ENCODE peak calls at places on chromosomes 6 and 20, in six cellular contexts. B is spleen, K is left ventricle myocardium inferior, L is fibroblast of lung, S is GM23338, T is lower lobe of right lung. C is an unnamed sample.
A peak's percentile ranks its signal among the peaks of the same experiment; 100 is the strongest.

GRCh38 chr20:19783966-19784401 is 25.9 kb downstream of the RIN2 start:
- DNase-seq in T (peak; percentile 55), S (no peak), L (peak; percentile 59), B (no peak), K (peak; percentile 65), C (no peak)

GRCh38 chr20:58148891-58149290 is 79.6 kb downstream of the ANKRD60 start:
- DNase-seq in B (no peak), S (no peak), T (no peak), L (no peak), K (no peak), C (no peak)

GRCh38 chr6:12590901-12591300 is 125.7 kb upstream of the PHACTR1 start:
- DNase-seq in K (no peak), B (no peak), S (no peak), L (no peak), T (no peak), C (no peak)

GRCh38 chr6:75563032-75563431 is 38.6 kb upstream of the SENP6 start:
- DNase-seq in L (peak; percentile 18), T (no peak), S (peak; percentile 83), B (no peak), K (no peak), C (peak; percentile 71)

GRCh38 chr6:2818593-2818992 is 23.1 kb downstream of the SERPINB1 start:
- DNase-seq in B (no peak), S (no peak), L (peak; percentile 42), T (no peak), K (no peak), C (no peak)

GRCh38 chr20:2742934-2743559 is 50.5 kb downstream of the EBF4 start:
- DNase-seq in K (no peak), S (peak; percentile 90), L (peak; percentile 46), B (peak; percentile 86), T (peak; percentile 63), C (peak; percentile 82)

GRCh38 chr20:10679269-10679668 is 5.5 kb upstream of the JAG1 start:
- DNase-seq in K (no peak), T (no peak), L (no peak), B (no peak), S (no peak), C (no peak)

GRCh38 chr6:47440722-47441121 is 36.9 kb upstream of the CD2AP start:
- DNase-seq in S (no peak), L (no peak), K (no peak), T (no peak), B (no peak), C (no peak)

GRCh38 chr20:17849901-17850673 is 118.5 kb downstream of the SNX5 start:
- DNase-seq in K (peak; percentile 76), T (peak; percentile 53), L (peak; percentile 98), B (no peak), S (no peak), C (no peak)

GRCh38 chr6:16438677-16439615 is 200.6 kb downstream of the GMPR start:
- DNase-seq in K (no peak), B (no peak), T (no peak), S (no peak), L (peak; percentile 75), C (no peak)

GRCh38 chr6:83852528-83853177 is 507 bp upstream of the RIPPLY2 start:
- DNase-seq in T (no peak), S (no peak), B (no peak), K (no peak), L (no peak), C (no peak)

GRCh38 chr20:6709865-6710595 is 57.5 kb upstream of the BMP2 start:
- DNase-seq in T (no peak), B (no peak), L (no peak), S (peak; percentile 10), K (no peak), C (no peak)

GRCh38 chr20:23042270-23042669 is 7.2 kb downstream of the SSTR4 start:
- DNase-seq in B (no peak), T (no peak), K (no peak), L (no peak), S (no peak), C (no peak)

GRCh38 chr6:148854992-148855391 is 108.2 kb downstream of the UST start:
- DNase-seq in L (no peak), K (no peak), T (no peak), B (no peak), S (peak; percentile 45), C (peak; percentile 39)

GRCh38 chr6:29757282-29757681 is 34.0 kb downstream of the HLA-F start:
- DNase-seq in K (no peak), T (no peak), S (peak; percentile 37), B (no peak), L (no peak), C (no peak)
- H3K4me1 ChIP-seq in K (peaks cover 6% of the 10 kb centered on the region), T (no peaks in the 10 kb centered on the region), S (peaks cover 53% of the 10 kb centered on the region), B (no peaks in the 10 kb centered on the region), L (no peaks in the 10 kb centered on the region), C (peaks cover 13% of the 10 kb centered on the region)

GRCh38 chr20:8798505-8798904 is 270.4 kb upstream of the PLCB4 start:
- DNase-seq in K (no peak), T (no peak), L (peak; percentile 42), B (no peak), S (no peak), C (peak; percentile 30)

GRCh38 chr20:8803065-8803464 is 265.8 kb upstream of the PLCB4 start:
- DNase-seq in K (no peak), T (no peak), B (no peak), S (peak; percentile 52), L (no peak), C (no peak)

GRCh38 chr20:8801686-8802085 is 267.2 kb upstream of the PLCB4 start:
- DNase-seq in S (no peak), T (no peak), L (no peak), K (no peak), B (no peak), C (no peak)

GRCh38 chr20:8796088-8796665 is 272.7 kb upstream of the PLCB4 start:
- DNase-seq in K (no peak), T (no peak), B (no peak), L (peak; percentile 58), S (no peak), C (no peak)

DNA sequence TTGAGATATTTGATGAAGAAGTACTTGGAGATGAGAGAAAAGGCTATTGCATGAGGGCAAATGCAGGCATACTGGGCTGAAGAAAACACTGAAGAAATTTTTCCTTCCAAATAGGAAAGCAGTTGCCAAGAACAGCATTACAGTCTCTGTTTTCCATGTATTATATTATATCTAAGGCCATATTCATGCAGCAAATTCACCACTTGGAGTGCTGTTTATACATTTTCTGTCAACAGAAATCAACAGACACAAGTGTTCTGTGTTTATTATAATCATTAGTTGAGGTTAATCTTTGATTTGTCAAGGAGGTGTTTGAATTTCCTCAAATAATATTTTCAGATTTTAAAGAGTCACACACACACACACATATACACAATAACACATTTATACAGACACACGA is 268.8 kb upstream of the PLCB4 start:
- DNase-seq in T (no peak), S (no peak), B (no peak), K (no peak), L (no peak), C (no peak)
- TF ChIP-seq CTCF in T (no peak), S (no peak), B (no peak), K (peak; percentile 18), L (peak; percentile 11), C (peak; percentile 29)

GRCh38 chr6:165658395-165659058 is 4.5 kb downstream of the PDE10A start:
- DNase-seq in L (no peak), T (no peak), K (no peak), S (no peak), B (no peak), C (no peak)

GRCh38 chr6:165662041-165662491 is 975 bp downstream of the PDE10A start:
- DNase-seq in B (no peak), T (no peak), S (peak; percentile 53), K (peak; percentile 51), L (no peak), C (peak; percentile 35)

GRCh38 chr6:165661416-165662001 is 1.5 kb downstream of the PDE10A start:
- DNase-seq in L (no peak), K (no peak), B (no peak), T (no peak), S (no peak), C (no peak)

GRCh38 chr6:165660881-165661415 is 2.1 kb downstream of the PDE10A start:
- DNase-seq in T (no peak), K (peak; percentile 41), B (no peak), S (no peak), L (no peak), C (no peak)

DNA sequence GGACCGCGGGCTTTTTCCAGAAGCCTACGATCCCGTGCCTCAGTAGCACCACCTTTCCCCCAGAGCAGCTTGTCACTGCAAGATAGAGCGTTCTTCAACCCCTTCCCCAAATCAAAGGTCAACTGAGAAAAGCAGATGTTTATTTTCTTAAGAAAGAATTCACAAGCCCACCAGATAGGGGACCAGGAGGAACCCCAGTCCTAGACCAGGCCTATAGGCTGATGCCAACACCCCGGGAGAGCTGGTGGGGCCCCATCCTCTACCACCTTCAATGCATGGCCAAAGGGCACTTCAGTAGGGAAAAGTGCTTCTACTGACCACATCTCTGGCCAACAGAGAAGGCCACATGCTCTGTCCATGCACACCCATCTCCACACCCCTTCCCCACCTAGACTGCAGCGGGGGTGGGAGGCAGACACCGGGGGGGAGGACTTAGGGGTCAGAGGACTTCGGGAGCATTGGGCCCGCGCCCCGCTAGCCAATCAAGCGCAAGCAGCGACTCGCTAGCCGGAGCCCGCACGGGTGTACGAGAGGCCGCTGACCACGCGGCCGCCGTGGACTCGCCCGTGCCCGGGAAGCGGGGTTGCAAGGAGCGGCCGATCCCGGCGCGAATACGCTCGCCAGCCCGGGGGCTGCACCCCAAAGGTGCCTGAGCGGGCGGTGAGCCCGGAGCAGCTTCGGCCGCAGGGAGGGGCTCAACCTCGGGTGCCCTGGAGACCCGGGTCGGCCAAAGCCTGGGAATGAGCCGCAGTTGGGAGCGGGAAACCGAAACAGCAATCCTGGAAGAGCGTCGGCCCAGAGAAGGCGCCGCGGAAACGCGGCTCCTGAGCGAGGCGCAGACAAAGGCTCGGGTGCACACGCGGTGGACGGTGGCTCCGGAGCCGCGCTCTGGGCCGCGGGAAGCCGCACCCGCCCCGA is 2.8 kb downstream of the PDE10A start:
- DNase-seq in B (no peak), T (no peak), K (no peak), S (peak; percentile 75), L (no peak), C (no peak)
- H3K4me3 ChIP-seq in B (peak overlapping the region; percentile 45), T (peak overlapping the region; percentile 56), K (peak overlapping the region; percentile 93), S (peak overlapping the region; percentile 71), L (no peak overlapping the region), C (peak overlapping the region; percentile 41)

GRCh38 chr6:56756791-56757582 is 114.3 kb upstream of the DST start:
- DNase-seq in T (no peak), K (no peak), B (no peak), S (no peak), L (peak; percentile 90), C (no peak)

GRCh38 chr6:56756219-56756789 is 113.6 kb upstream of the DST start:
- DNase-seq in T (no peak), L (no peak), B (no peak), K (no peak), S (no peak), C (no peak)

GRCh38 chr6:56758120-56758519 is 115.4 kb upstream of the DST start:
- DNase-seq in T (no peak), K (no peak), B (no peak), S (no peak), L (no peak), C (no peak)

GRCh38 chr6:56758553-56758952 is 115.9 kb upstream of the DST start:
- DNase-seq in B (no peak), K (no peak), S (no peak), L (no peak), T (no peak), C (no peak)

DNA sequence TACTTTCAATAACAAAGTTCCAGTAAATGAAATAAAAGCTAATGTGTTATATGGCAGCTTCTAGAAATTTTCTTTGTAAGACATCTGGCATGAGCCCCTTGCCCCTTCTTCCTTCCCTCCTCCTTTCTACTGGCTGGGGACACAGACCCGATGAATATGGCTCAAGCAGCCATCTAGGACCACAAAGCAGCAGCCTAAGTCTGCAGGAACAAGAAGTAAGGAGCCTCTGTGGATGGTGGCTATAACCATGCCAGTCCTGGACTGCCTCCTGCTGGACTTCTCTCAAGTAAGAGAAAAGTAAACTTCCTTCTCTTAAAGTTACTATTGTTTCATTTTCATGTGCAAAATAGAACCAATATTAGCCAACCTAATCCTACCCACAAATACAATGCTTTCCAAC is 114.9 kb upstream of the DST start:
- DNase-seq in T (no peak), B (no peak), S (peak; percentile 44), K (no peak), L (peak; percentile 84), C (peak; percentile 64)
- H3K4me1 ChIP-seq in T (peaks cover 37% of the 10 kb centered on the region), B (no peaks in the 10 kb centered on the region), S (peaks cover 80% of the 10 kb centered on the region), K (peaks cover 72% of the 10 kb centered on the region), L (peaks cover 17% of the 10 kb centered on the region), C (peaks cover 34% of the 10 kb centered on the region)

C was measured in A673.